ENCODE peak calls at places on chromosomes 11 and 22, in five cellular contexts. S, X, J, T and Z are unnamed samples.

GRCh38 chr11:12842933-12843636 is 166.0 kb upstream of the RASSF10 start:
- DNase-seq in S (no peak), X (no peak), J (no peak), T (no peak), Z (peak)

GRCh38 chr22:47233316-47234243 is 471.1 kb downstream of the TBC1D22A start:
- DNase-seq in S (no peak), X (no peak), J (no peak), T (no peak), Z (no peak)

GRCh38 chr11:11451501-11452005 is 98.5 kb upstream of the CSNK2A3 start:
- DNase-seq in S (no peak), X (no peak), J (no peak), T (peak), Z (no peak)

GRCh38 chr11:61309739-61310138 is 14.6 kb upstream of the VWCE start:
- DNase-seq in S (no peak), X (no peak), J (no peak), T (no peak), Z (no peak)

GRCh38 chr11:73372371-73372993 is 3.7 kb upstream of the RELT start:
- DNase-seq in S (no peak), X (no peak), J (no peak), T (no peak), Z (no peak)

GRCh38 chr22:42937164-42937854 is 77.6 kb downstream of the PACSIN2 start:
- DNase-seq in S (no peak), X (peak), J (no peak), T (peak), Z (no peak)

GRCh38 chr11:2562181-2562581 is 117.4 kb downstream of the KCNQ1 start:
- DNase-seq in S (peak), X (peak), J (peak), T (peak), Z (no peak)

GRCh38 chr11:66414120-66414934 is 6.5 kb upstream of the NPAS4 start:
- DNase-seq in S (no peak), X (no peak), J (no peak), T (no peak), Z (no peak)

GRCh38 chr22:48888466-48889208 is 939.0 kb downstream of the BRD1 start:
- DNase-seq in S (no peak), X (peak), J (no peak), T (no peak), Z (no peak)

GRCh38 chr11:34358258-34358665 is 452 bp upstream of the ABTB2 start:
- DNase-seq in S (no peak), X (peak), J (no peak), T (peak), Z (peak)